ENCODE peak calls at places on chromosomes 2 and 18, in seven cellular contexts. G is IMR-90, L is aorta, N is right atrium auricular region, B is endodermal cell, T is body of pancreas, D is HCT116. E is an unnamed sample.

GRCh38 chr2:157488877-157489276 is 45.0 kb upstream of the CYTIP start:
- DNase-seq in G (no peak), L (no peak), N (no peak), B (peak; percentile 45), T (peak; percentile 86), D (no peak), E (no peak)

GRCh38 chr18:62715829-62716678 is 713 bp downstream of the PHLPP1 start:
- DNase-seq in G (peak; percentile 59), L (peak; percentile 80), N (peak; percentile 64), B (peak; percentile 78), T (peak; percentile 68), D (peak; percentile 16), E (peak; percentile 49)

GRCh38 chr18:79902075-79902474 is 49.4 kb downstream of the SLC66A2 start:
- DNase-seq in G (no peak), L (no peak), N (peak; percentile 53), B (no peak), T (no peak), D (no peak), E (no peak)

GRCh38 chr2:39665811-39666488 is at the start of gene TMEM178A:
- DNase-seq in G (no peak), L (no peak), N (no peak), B (peak; percentile 81), T (no peak), D (no peak), E (no peak)

GRCh38 chr2:118923371-118923770 is 18.6 kb upstream of the MARCO start:
- DNase-seq in G (no peak), L (no peak), N (no peak), B (no peak), T (no peak), D (no peak), E (no peak)

GRCh38 chr2:30798536-30798991 is 8.7 kb downstream of the CAPN13 start:
- DNase-seq in G (no peak), L (no peak), N (no peak), B (no peak), T (peak; percentile 24), D (no peak), E (no peak)

GRCh38 chr2:144938308-144938709 is 418.4 kb upstream of the ZEB2 start:
- DNase-seq in G (peak; percentile 80), L (no peak), N (no peak), B (no peak), T (peak; percentile 5), D (no peak), E (peak; percentile 20)

GRCh38 chr2:230640540-230641011 is 72.1 kb upstream of the CAB39 start:
- DNase-seq in G (peak; percentile 84), L (no peak), N (no peak), B (no peak), T (no peak), D (no peak), E (no peak)

GRCh38 chr2:23614701-23615100 is 229.7 kb downstream of the KLHL29 start:
- DNase-seq in G (no peak), L (no peak), N (no peak), B (no peak), T (no peak), D (no peak), E (no peak)

GRCh38 chr18:54233228-54233625 is 8.8 kb upstream of the MBD2 start:
- DNase-seq in G (no peak), L (no peak), N (no peak), B (no peak), T (no peak), D (no peak), E (peak; percentile 35)

GRCh38 chr2:13545320-13545719 is 828.6 kb downstream of the TRIB2 start:
- DNase-seq in G (no peak), L (no peak), N (no peak), B (no peak), T (no peak), D (no peak), E (no peak)

GRCh38 chr2:42962521-42962953 is 170.2 kb upstream of the HAAO start:
- DNase-seq in G (peak; percentile 39), L (peak; percentile 61), N (no peak), B (peak; percentile 40), T (no peak), D (no peak), E (no peak)

GRCh38 chr2:102101844-102102635 is 40.5 kb upstream of the IL1R1 start:
- DNase-seq in G (no peak), L (no peak), N (no peak), B (no peak), T (peak; percentile 70), D (no peak), E (no peak)

GRCh38 chr2:71922091-71922490 is 225.6 kb downstream of the CYP26B1 start:
- DNase-seq in G (no peak), L (no peak), N (no peak), B (no peak), T (no peak), D (no peak), E (no peak)

GRCh38 chr2:172429351-172429968 is 2.1 kb downstream of the ITGA6 start:
- DNase-seq in G (peak; percentile 31), L (no peak), N (no peak), B (peak; percentile 61), T (peak; percentile 25), D (no peak), E (no peak)

GRCh38 chr18:49175476-49175875 is 224.7 kb upstream of the SMAD7 start:
- DNase-seq in G (no peak), L (no peak), N (no peak), B (no peak), T (no peak), D (no peak), E (no peak)

GRCh38 chr2:240934701-240935100 is 28.6 kb downstream of the CROCC2 start:
- DNase-seq in G (no peak), L (no peak), N (peak; percentile 54), B (peak; percentile 35), T (no peak), D (no peak), E (no peak)

GRCh38 chr2:224085811-224086210 is 46.7 kb upstream of the SERPINE2 start:
- DNase-seq in G (no peak), L (no peak), N (no peak), B (no peak), T (no peak), D (no peak), E (no peak)

GRCh38 chr2:150325656-150326055 is 161.8 kb downstream of the RND3 start:
- DNase-seq in G (peak; percentile 13), L (no peak), N (no peak), B (no peak), T (no peak), D (no peak), E (no peak)

GRCh38 chr2:58853420-58853819 is 612.3 kb upstream of the FANCL start:
- DNase-seq in G (no peak), L (no peak), N (no peak), B (peak; percentile 53), T (no peak), D (no peak), E (no peak)

GRCh38 chr18:48621240-48621639 is 82.4 kb downstream of the CTIF start:
- DNase-seq in G (peak; percentile 93), L (no peak), N (no peak), B (no peak), T (no peak), D (no peak), E (peak; percentile 64)

GRCh38 chr2:234003972-234004617 is 46.4 kb upstream of the SPP2 start:
- DNase-seq in G (peak; percentile 95), L (peak; percentile 76), N (no peak), B (peak; percentile 57), T (no peak), D (peak; percentile 77), E (peak; percentile 81)

GRCh38 chr2:102619414-102620319 is at the start of gene SLC9A2:
- DNase-seq in G (no peak), L (no peak), N (no peak), B (peak; percentile 82), T (no peak), D (no peak), E (no peak)

GRCh38 chr2:27663160-27663462 is 303 bp downstream of the SUPT7L start:
- DNase-seq in G (no peak), L (peak; percentile 85), N (no peak), B (no peak), T (no peak), D (no peak), E (no peak)

GRCh38 chr2:27664245-27664574 is 521 bp downstream of the SLC4A1AP start:
- DNase-seq in G (no peak), L (no peak), N (no peak), B (no peak), T (no peak), D (no peak), E (no peak)

GRCh38 chr2:27667439-27667838 is 3.8 kb downstream of the SLC4A1AP start:
- DNase-seq in G (no peak), L (no peak), N (no peak), B (no peak), T (no peak), D (no peak), E (no peak)

GRCh38 chr2:27663463-27664244 is at the start of the genes SLC4A1AP and SUPT7L:
- DNase-seq in G (peak; percentile 89), L (peak; percentile 73), N (peak; percentile 76), B (peak; percentile 89), T (peak; percentile 76), D (peak; percentile 85), E (peak; percentile 74)

DNA sequence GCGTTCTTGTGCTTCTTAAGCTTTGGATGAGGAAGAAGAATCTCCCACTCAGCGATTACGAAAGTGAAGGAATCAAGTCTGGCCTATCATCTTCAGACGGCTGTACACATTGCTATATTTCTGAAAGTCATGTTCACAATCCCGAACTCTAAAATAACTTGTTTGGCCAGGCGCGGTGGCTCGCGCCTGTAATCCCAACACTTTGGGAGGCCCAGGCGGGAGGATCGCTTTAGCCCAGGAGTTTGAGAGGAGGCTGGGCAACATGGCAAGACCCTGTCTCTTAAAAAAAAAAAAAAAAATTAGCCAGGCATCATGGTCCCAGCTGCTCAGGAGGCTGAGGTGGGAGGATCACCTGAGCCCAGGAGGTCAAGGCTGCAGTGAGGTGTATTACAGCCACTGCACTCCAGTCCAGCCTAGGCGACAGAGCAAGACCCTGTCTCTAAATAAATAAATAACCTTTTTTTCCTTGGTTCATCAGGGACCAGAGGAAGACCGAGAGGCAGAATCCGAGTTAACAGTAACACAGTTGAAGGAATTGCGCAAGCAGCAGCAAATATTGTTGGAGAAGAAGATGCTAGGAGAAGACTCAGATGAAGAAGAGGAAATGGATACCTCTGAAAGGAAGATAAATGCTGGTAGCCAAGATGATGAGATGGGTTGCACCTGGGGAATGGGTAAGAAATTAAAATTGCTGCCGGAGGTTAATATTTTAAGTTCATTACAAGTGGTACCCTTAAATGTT is 1.1 kb downstream of the SLC4A1AP start:
- DNase-seq in G (no peak), L (no peak), N (no peak), B (no peak), T (no peak), D (no peak), E (no peak)
- H3K27ac ChIP-seq in G (peak overlapping the region; percentile 86), L (no peak overlapping the region), N (no peak overlapping the region), B (no peak overlapping the region), T (no peak overlapping the region), D (peak overlapping the region; percentile 71), E (peak overlapping the region; percentile 94)

GRCh38 chr2:173943139-173943538 is 22.0 kb downstream of the SP3 start:
- DNase-seq in G (no peak), L (no peak), N (no peak), B (no peak), T (no peak), D (no peak), E (no peak)
- H3K27ac ChIP-seq in G (no peak overlapping the region), L (no peak overlapping the region), N (no peak overlapping the region), B (no peak overlapping the region), T (no peak overlapping the region), D (no peak overlapping the region), E (no peak overlapping the region)

GRCh38 chr2:47012866-47013265 is 97.3 kb upstream of the MCFD2 start:
- DNase-seq in G (no peak), L (no peak), N (no peak), B (no peak), T (no peak), D (no peak), E (no peak)
- H3K27ac ChIP-seq in G (no peak overlapping the region), L (no peak overlapping the region), N (no peak overlapping the region), B (no peak overlapping the region), T (no peak overlapping the region), D (no peak overlapping the region), E (no peak overlapping the region)

GRCh38 chr2:112726487-112727190 is 5.8 kb downstream of the NT5DC4 start:
- DNase-seq in G (peak; percentile 86), L (peak; percentile 94), N (peak; percentile 95), B (peak; percentile 98), T (peak; percentile 92), D (peak; percentile 89), E (peak; percentile 95)
- H3K27ac ChIP-seq in G (no peak overlapping the region), L (no peak overlapping the region), N (no peak overlapping the region), B (no peak overlapping the region), T (no peak overlapping the region), D (peak overlapping the region; percentile 40), E (peak overlapping the region; percentile 52)